ENCODE peak calls at places on chromosomes 12 and 14, in four cellular contexts. X is activated CD4-positive, alpha-beta T cell treated with anti-CD3 and anti-CD28 coated beads for 1 hour; G is stimulated activated CD8-positive, alpha-beta memory T cell treated with anti-CD3 and anti-CD28 coated beads, Interleukin-2, amount 100 ng/mL, for 1 hour; E is mucosa of gallbladder. P is an unnamed sample.

GRCh38 chr12:89244536-89244935 is 107.8 kb downstream of the DUSP6 start:
- DNase-seq in X (no peak), G (no peak), E (no peak), P (no peak)

GRCh38 chr14:58919262-58919661 is 269.2 kb upstream of the DAAM1 start:
- DNase-seq in X (no peak), G (no peak), E (no peak), P (no peak)

GRCh38 chr14:100586153-100586519 is 1.1 kb downstream of the BEGAIN start:
- DNase-seq in X (no peak), G (no peak), E (no peak), P (peak)

GRCh38 chr14:59274991-59275391 is 86.5 kb downstream of the DAAM1 start:
- DNase-seq in X (no peak), G (no peak), E (no peak), P (no peak)

GRCh38 chr12:50598321-50598862 is 93.6 kb downstream of the DIP2B start:
- DNase-seq in X (no peak), G (no peak), E (no peak), P (no peak)

GRCh38 chr12:58069268-58069967 is 128.1 kb downstream of the ATP23 start:
- DNase-seq in X (no peak), G (no peak), E (no peak), P (no peak)

GRCh38 chr12:53102883-53103807 is at the start of gene SOAT2:
- DNase-seq in X (no peak), G (no peak), E (no peak), P (no peak)

GRCh38 chr14:105093426-105094192 is 28.4 kb upstream of the GPR132 start:
- DNase-seq in X (peak), G (peak), E (peak), P (peak)

GRCh38 chr14:77212933-77213656 is 31.5 kb downstream of the TMEM63C start:
- DNase-seq in X (no peak), G (no peak), E (peak), P (no peak)

GRCh38 chr14:39233680-39234326 is at the start of gene MIA2:
- DNase-seq in X (no peak), G (no peak), E (no peak), P (no peak)

GRCh38 chr14:65997350-65997749 is 488.8 kb upstream of the CCDC196 start:
- DNase-seq in X (no peak), G (no peak), E (no peak), P (no peak)

GRCh38 chr12:643478-644292 is 19.6 kb downstream of the NINJ2 start:
- DNase-seq in X (no peak), G (no peak), E (no peak), P (no peak)

GRCh38 chr12:54000105-54000773 is at the start of gene HOXC9:
- DNase-seq in X (no peak), G (no peak), E (no peak), P (no peak)

GRCh38 chr12:120402217-120402616 is 33.3 kb upstream of the MSI1 start:
- DNase-seq in X (no peak), G (no peak), E (no peak), P (no peak)

GRCh38 chr12:12608557-12608957 is 3.1 kb upstream of the CREBL2 start:
- DNase-seq in X (no peak), G (no peak), E (no peak), P (no peak)

GRCh38 chr12:45789025-45789424 is 59.5 kb downstream of the ARID2 start:
- DNase-seq in X (no peak), G (no peak), E (no peak), P (no peak)

GRCh38 chr12:104469523-104469922 is 12.8 kb downstream of the CHST11 start:
- DNase-seq in X (no peak), G (no peak), E (no peak), P (no peak)

GRCh38 chr14:20610002-20610765 is 19.0 kb upstream of the RNASE12 start:
- DNase-seq in X (peak), G (peak), E (peak), P (peak)

GRCh38 chr12:111227476-111228420 is 141.1 kb downstream of the PHETA1 start:
- DNase-seq in X (no peak), G (no peak), E (no peak), P (no peak)

GRCh38 chr14:53967606-53968005 is 11.0 kb upstream of the BMP4 start:
- DNase-seq in X (no peak), G (no peak), E (no peak), P (no peak)

GRCh38 chr12:113246478-113247122 is 25.3 kb downstream of the TPCN1 start:
- DNase-seq in X (no peak), G (no peak), E (peak), P (no peak)

GRCh38 chr14:92613008-92613658 is 99.6 kb downstream of the RIN3 start:
- DNase-seq in X (peak), G (peak), E (no peak), P (peak)

P was measured in T-helper 17 cell.